ENCODE peak calls at places on chromosomes 2 and 18, in six cellular contexts. K is A549, R is upper lobe of left lung, F is HepG2, A is K562, Y is GM12878. N is an unnamed sample.

GRCh38 chr2:227506456-227506855 is 34.5 kb downstream of the AGFG1 start:
- ATAC-seq in Y (peak; percentile 29), A (no peak), R (no peak), K (no peak), F (peak; percentile 23), N (no peak)

GRCh38 chr2:203195331-203195730 is 43.5 kb upstream of the CYP20A1 start:
- ATAC-seq in R (no peak), K (no peak), F (no peak), A (no peak), Y (no peak), N (no peak)

GRCh38 chr2:217816396-217816869 is 186.4 kb downstream of the TNS1 start:
- ATAC-seq in F (no peak), K (no peak), R (peak; percentile 5), A (no peak), Y (no peak), N (peak; percentile 42)

GRCh38 chr18:37343542-37343851 is 222.1 kb downstream of the CELF4 start:
- ATAC-seq in A (no peak), R (no peak), Y (no peak), K (peak; percentile 47), F (peak; percentile 12), N (no peak)

GRCh38 chr2:178109813-178110212 is 2.4 kb upstream of the RBM45 start:
- ATAC-seq in K (no peak), Y (no peak), F (no peak), A (peak; percentile 12), R (no peak), N (no peak)

GRCh38 chr2:154740360-154740759 is 41.9 kb downstream of the KCNJ3 start:
- ATAC-seq in R (no peak), Y (no peak), F (no peak), K (no peak), A (no peak), N (no peak)

GRCh38 chr2:47870668-47871540 is 35.4 kb downstream of the FBXO11 start:
- ATAC-seq in Y (no peak), A (peak; percentile 15), K (no peak), R (no peak), F (no peak), N (no peak)

GRCh38 chr2:60303685-60304084 is 249.8 kb downstream of the BCL11A start:
- ATAC-seq in R (no peak), Y (no peak), A (no peak), K (no peak), F (no peak), N (no peak)

GRCh38 chr2:65604246-65604645 is 171.8 kb upstream of the SPRED2 start:
- ATAC-seq in A (peak; percentile 50), R (no peak), Y (no peak), K (peak; percentile 64), F (peak; percentile 77), N (no peak)

DNA sequence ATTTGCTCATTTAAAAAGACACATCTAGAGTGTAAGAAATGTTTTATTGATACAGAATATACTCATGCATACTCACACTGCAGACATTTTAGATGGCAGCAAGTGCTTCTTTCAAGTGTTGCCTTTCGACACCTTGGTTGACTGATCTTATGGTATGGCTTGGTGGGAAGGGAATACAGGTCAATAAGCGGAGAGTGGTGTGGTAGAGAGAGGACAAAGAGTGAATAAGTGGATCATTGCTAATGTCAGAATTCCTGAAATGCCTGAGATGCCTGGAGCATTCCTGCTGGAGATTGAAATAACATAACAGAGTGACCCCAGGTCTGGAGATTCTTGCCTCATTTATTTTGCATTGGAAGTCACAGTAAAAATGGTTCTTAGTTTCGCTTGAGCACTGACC is 76.7 kb downstream of the RND3 start:
- ATAC-seq in K (no peak), F (peak; percentile 91), R (no peak), A (no peak), Y (no peak), N (no peak)
- TF ChIP-seq EP300 in K (no peak), F (no peak), R (no peak), A (no peak), Y (no peak), N (no peak)

GRCh38 chr2:2232167-2232566 is 98.9 kb downstream of the MYT1L start:
- ATAC-seq in Y (no peak), F (no peak), R (no peak), A (no peak), K (no peak), N (no peak)

GRCh38 chr2:2226326-2226725 is 104.7 kb downstream of the MYT1L start:
- ATAC-seq in Y (no peak), A (no peak), K (no peak), F (no peak), R (no peak), N (no peak)

GRCh38 chr2:2234398-2234797 is 96.7 kb downstream of the MYT1L start:
- ATAC-seq in Y (no peak), K (no peak), F (no peak), R (no peak), A (no peak), N (no peak)

GRCh38 chr2:2233171-2233826 is 97.8 kb downstream of the MYT1L start:
- ATAC-seq in K (no peak), R (no peak), Y (no peak), F (no peak), A (no peak), N (no peak)

DNA sequence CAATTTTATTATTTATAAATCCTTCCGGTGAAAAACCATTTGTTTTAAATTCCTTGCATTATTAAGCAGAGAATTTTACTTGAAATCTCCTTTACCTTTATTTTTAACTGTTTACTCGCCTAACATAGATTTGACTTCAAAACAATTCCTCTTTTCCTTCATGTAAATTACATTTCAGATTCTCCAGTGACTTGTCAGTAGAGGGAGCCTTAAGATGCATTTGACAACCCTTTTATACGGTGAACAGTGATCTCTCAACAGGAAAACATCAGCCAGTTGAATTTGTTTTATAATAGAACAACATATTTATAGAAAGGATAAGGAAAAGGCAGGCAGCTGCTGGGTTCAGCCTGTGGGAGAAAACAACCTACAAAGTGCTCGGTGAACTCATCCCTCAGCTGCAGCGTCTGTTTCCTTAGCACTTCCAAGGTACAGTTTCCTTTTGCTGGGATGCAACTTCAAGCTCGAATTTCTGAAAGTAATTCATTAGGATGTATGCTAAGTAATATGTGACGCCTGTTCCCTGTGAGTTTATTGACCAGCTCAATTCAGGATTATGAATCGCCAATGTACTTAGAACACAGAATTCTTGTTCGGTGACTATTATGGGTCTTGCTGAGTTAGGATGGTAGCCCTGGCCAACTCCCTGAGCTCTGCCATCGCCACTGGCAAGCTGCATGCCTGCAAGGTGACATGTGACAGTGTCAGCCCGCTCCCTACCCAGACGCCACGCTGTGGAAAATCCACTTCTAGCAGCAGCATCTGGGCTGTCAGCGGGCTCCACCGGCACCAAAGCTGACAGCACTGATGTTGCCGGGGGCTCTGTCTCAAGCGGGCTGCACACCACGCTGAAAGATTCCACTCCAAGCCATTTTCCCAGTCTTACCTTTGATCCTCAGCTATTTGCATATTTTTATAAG is 100.9 kb downstream of the MYT1L start:
- ATAC-seq in A (no peak), F (no peak), Y (no peak), K (no peak), R (no peak), N (no peak)
- TF ChIP-seq EP300 in A (no peak), F (no peak), Y (no peak), K (no peak), R (no peak), N (no peak)

GRCh38 chr18:44713435-44713834 is 32.7 kb downstream of the SETBP1 start:
- ATAC-seq in Y (no peak), F (no peak), K (no peak), A (no peak), R (no peak), N (no peak)

GRCh38 chr18:44716697-44717163 is 36.0 kb downstream of the SETBP1 start:
- ATAC-seq in R (no peak), F (no peak), K (no peak), Y (peak; percentile 47), A (no peak), N (no peak)

GRCh38 chr18:44715841-44716240 is 35.2 kb downstream of the SETBP1 start:
- ATAC-seq in R (no peak), A (no peak), K (no peak), Y (no peak), F (no peak), N (no peak)

GRCh38 chr18:44714376-44714775 is 33.7 kb downstream of the SETBP1 start:
- ATAC-seq in R (no peak), Y (no peak), F (no peak), A (no peak), K (no peak), N (no peak)

DNA sequence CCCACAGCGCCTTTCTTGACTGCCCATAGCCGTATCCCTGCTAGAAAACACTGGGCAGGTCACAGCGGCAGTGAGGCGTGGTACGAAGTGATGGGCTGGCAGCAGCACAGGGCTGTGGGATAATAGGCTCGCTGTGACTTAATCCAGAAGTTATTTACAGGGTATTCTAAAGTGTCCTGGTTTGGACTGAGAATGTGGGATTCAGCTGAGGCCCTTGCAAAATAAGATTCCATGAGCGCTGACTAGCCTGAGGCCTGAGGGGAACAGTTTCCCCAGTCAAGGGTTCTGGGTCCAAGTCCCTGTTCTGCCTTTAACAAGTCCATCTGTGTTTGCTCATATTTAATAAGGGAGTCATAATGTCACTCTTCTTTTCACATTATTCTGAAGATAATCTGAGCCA is 34.6 kb downstream of the SETBP1 start:
- ATAC-seq in F (no peak), A (no peak), Y (no peak), K (no peak), R (peak; percentile 19), N (peak; percentile 93)
- TF ChIP-seq EP300 in F (no peak), A (no peak), Y (no peak), K (no peak), R (no peak), N (no peak)

GRCh38 chr2:10404324-10405143 is 43.6 kb downstream of the ODC1 start:
- ATAC-seq in A (no peak), R (no peak), F (no peak), K (no peak), Y (no peak), N (peak; percentile 21)

GRCh38 chr2:10406016-10406415 is 42.1 kb downstream of the ODC1 start:
- ATAC-seq in F (no peak), K (no peak), R (no peak), A (no peak), Y (no peak), N (no peak)

GRCh38 chr2:10407432-10407831 is 40.7 kb downstream of the ODC1 start:
- ATAC-seq in A (no peak), Y (no peak), F (no peak), R (no peak), K (no peak), N (no peak)

GRCh38 chr2:10406491-10406890 is 41.6 kb downstream of the ODC1 start:
- ATAC-seq in A (no peak), F (no peak), Y (no peak), R (no peak), K (no peak), N (no peak)

GRCh38 chr2:10405441-10405840 is 42.7 kb downstream of the ODC1 start:
- ATAC-seq in Y (no peak), K (peak; percentile 65), R (peak; percentile 27), F (no peak), A (no peak), N (peak; percentile 79)
- TF ChIP-seq EP300 in Y (no peak), K (peak; percentile 91), R (no peak), F (no peak), A (no peak), N (no peak)

DNA sequence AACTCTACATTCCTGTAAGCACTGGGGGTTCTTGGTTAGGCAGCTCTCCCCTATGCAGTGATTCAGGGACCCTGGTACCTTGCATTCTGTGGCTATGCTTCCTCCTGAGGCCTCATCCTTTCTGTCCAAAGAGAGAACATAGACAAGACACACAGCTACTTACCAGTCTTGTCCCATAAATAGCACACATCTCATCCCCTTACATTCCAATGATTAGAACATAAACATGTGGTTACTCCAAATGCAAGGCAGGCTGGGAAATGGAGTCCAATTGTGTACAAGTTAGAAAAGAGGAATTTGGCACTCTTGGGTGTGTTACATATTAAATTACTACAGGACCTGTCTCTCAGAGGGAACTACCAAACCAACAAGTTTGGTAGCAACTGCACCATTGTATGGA is 171.3 kb downstream of the ARHGAP15 start:
- ATAC-seq in K (no peak), A (no peak), R (no peak), F (no peak), Y (no peak), N (no peak)
- TF ChIP-seq EP300 in K (no peak), A (no peak), R (no peak), F (no peak), Y (no peak), N (no peak)

N was measured in gastroesophageal sphincter.